ENCODE peak calls at places on chromosomes 16 and 17, in eight cellular contexts. One of them, this sample, is unnamed.

GRCh38 chr17:40331743-40332641 is 23.0 kb downstream of the RARA start:
- DNase-seq in breast epithelium: peak
- DNase-seq in suprapubic skin: peak
- DNase-seq in transverse colon: peak
- DNase-seq in sigmoid colon: peak
- DNase-seq in HCT116: no peak
- DNase-seq in endothelial cell of umbilical vein: peak
- DNase-seq in GM12878: no peak
- DNase-seq in this sample: peak

GRCh38 chr17:72523491-72523890 is 402.7 kb downstream of the SOX9 start:
- DNase-seq in breast epithelium: no peak
- DNase-seq in sigmoid colon: no peak
- DNase-seq in HCT116: no peak
- DNase-seq in endothelial cell of umbilical vein: no peak
- DNase-seq in transverse colon: no peak
- DNase-seq in suprapubic skin: no peak
- DNase-seq in GM12878: no peak
- DNase-seq in this sample: no peak

GRCh38 chr17:66667491-66668030 is 167.4 kb upstream of the CACNG5 start:
- DNase-seq in suprapubic skin: no peak
- DNase-seq in transverse colon: no peak
- DNase-seq in breast epithelium: no peak
- DNase-seq in GM12878: peak
- DNase-seq in sigmoid colon: no peak
- DNase-seq in HCT116: no peak
- DNase-seq in endothelial cell of umbilical vein: no peak
- DNase-seq in this sample: no peak

GRCh38 chr17:56808503-56808902 is 25.2 kb downstream of the C17orf67 start:
- DNase-seq in HCT116: no peak
- DNase-seq in GM12878: no peak
- DNase-seq in endothelial cell of umbilical vein: no peak
- DNase-seq in suprapubic skin: no peak
- DNase-seq in sigmoid colon: no peak
- DNase-seq in breast epithelium: no peak
- DNase-seq in transverse colon: no peak
- DNase-seq in this sample: no peak

GRCh38 chr16:85422124-85422373 is 191.1 kb upstream of the GSE1 start:
- DNase-seq in suprapubic skin: no peak
- DNase-seq in HCT116: no peak
- DNase-seq in GM12878: no peak
- DNase-seq in transverse colon: no peak
- DNase-seq in breast epithelium: no peak
- DNase-seq in endothelial cell of umbilical vein: no peak
- DNase-seq in sigmoid colon: peak
- DNase-seq in this sample: no peak

GRCh38 chr17:50834786-50835562 is 412 bp upstream of the WFIKKN2 start:
- DNase-seq in endothelial cell of umbilical vein: no peak
- DNase-seq in transverse colon: no peak
- DNase-seq in HCT116: no peak
- DNase-seq in GM12878: no peak
- DNase-seq in breast epithelium: no peak
- DNase-seq in suprapubic skin: peak
- DNase-seq in sigmoid colon: peak
- DNase-seq in this sample: no peak

GRCh38 chr17:7636192-7636591 is 6.3 kb downstream of the SHBG start:
- DNase-seq in sigmoid colon: no peak
- DNase-seq in transverse colon: no peak
- DNase-seq in breast epithelium: no peak
- DNase-seq in HCT116: no peak
- DNase-seq in GM12878: no peak
- DNase-seq in endothelial cell of umbilical vein: no peak
- DNase-seq in suprapubic skin: no peak
- DNase-seq in this sample: no peak

GRCh38 chr17:65020284-65020683 is 36.3 kb downstream of the GNA13 start:
- DNase-seq in transverse colon: no peak
- DNase-seq in endothelial cell of umbilical vein: no peak
- DNase-seq in suprapubic skin: no peak
- DNase-seq in HCT116: no peak
- DNase-seq in sigmoid colon: no peak
- DNase-seq in GM12878: no peak
- DNase-seq in breast epithelium: no peak
- DNase-seq in this sample: no peak

GRCh38 chr17:28865946-28866752 is 11.3 kb downstream of the ERAL1 start:
- DNase-seq in suprapubic skin: no peak
- DNase-seq in transverse colon: no peak
- DNase-seq in sigmoid colon: no peak
- DNase-seq in endothelial cell of umbilical vein: peak
- DNase-seq in HCT116: no peak
- DNase-seq in GM12878: no peak
- DNase-seq in breast epithelium: no peak
- DNase-seq in this sample: no peak

GRCh38 chr16:11499295-11500089 is 87.2 kb downstream of the LITAF start:
- DNase-seq in transverse colon: no peak
- DNase-seq in endothelial cell of umbilical vein: no peak
- DNase-seq in breast epithelium: no peak
- DNase-seq in GM12878: no peak
- DNase-seq in suprapubic skin: no peak
- DNase-seq in HCT116: peak
- DNase-seq in sigmoid colon: no peak
- DNase-seq in this sample: peak

GRCh38 chr16:75012380-75013081 is 13.7 kb downstream of the ZNRF1 start:
- DNase-seq in GM12878: no peak
- DNase-seq in breast epithelium: no peak
- DNase-seq in HCT116: no peak
- DNase-seq in suprapubic skin: no peak
- DNase-seq in transverse colon: no peak
- DNase-seq in endothelial cell of umbilical vein: peak
- DNase-seq in sigmoid colon: no peak
- DNase-seq in this sample: no peak

GRCh38 chr16:86405319-86405718 is 105.0 kb upstream of the FOXF1 start:
- DNase-seq in transverse colon: no peak
- DNase-seq in sigmoid colon: no peak
- DNase-seq in endothelial cell of umbilical vein: peak
- DNase-seq in suprapubic skin: no peak
- DNase-seq in HCT116: no peak
- DNase-seq in GM12878: no peak
- DNase-seq in breast epithelium: no peak
- DNase-seq in this sample: no peak

GRCh38 chr16:70589998-70590471 is 56.3 kb upstream of the IL34 start:
- DNase-seq in breast epithelium: no peak
- DNase-seq in endothelial cell of umbilical vein: peak
- DNase-seq in sigmoid colon: peak
- DNase-seq in GM12878: no peak
- DNase-seq in HCT116: no peak
- DNase-seq in transverse colon: no peak
- DNase-seq in suprapubic skin: no peak
- DNase-seq in this sample: no peak

GRCh38 chr17:35084987-35085386 is 21.5 kb upstream of the RFFL start:
- DNase-seq in sigmoid colon: no peak
- DNase-seq in breast epithelium: no peak
- DNase-seq in HCT116: peak
- DNase-seq in GM12878: no peak
- DNase-seq in suprapubic skin: no peak
- DNase-seq in endothelial cell of umbilical vein: peak
- DNase-seq in transverse colon: peak
- DNase-seq in this sample: no peak

GRCh38 chr17:15348030-15348429 is 6.6 kb upstream of the TEKT3 start:
- DNase-seq in transverse colon: peak
- DNase-seq in GM12878: no peak
- DNase-seq in suprapubic skin: no peak
- DNase-seq in HCT116: no peak
- DNase-seq in breast epithelium: no peak
- DNase-seq in sigmoid colon: no peak
- DNase-seq in endothelial cell of umbilical vein: no peak
- DNase-seq in this sample: no peak

GRCh38 chr17:34633351-34633750 is 54.0 kb downstream of the TMEM132E start:
- DNase-seq in GM12878: no peak
- DNase-seq in HCT116: no peak
- DNase-seq in suprapubic skin: no peak
- DNase-seq in endothelial cell of umbilical vein: no peak
- DNase-seq in transverse colon: no peak
- DNase-seq in breast epithelium: no peak
- DNase-seq in sigmoid colon: no peak
- DNase-seq in this sample: no peak

GRCh38 chr17:57997085-57997809 is 9.2 kb upstream of the VEZF1 start:
- DNase-seq in breast epithelium: no peak
- DNase-seq in HCT116: no peak
- DNase-seq in sigmoid colon: no peak
- DNase-seq in suprapubic skin: no peak
- DNase-seq in GM12878: no peak
- DNase-seq in transverse colon: no peak
- DNase-seq in endothelial cell of umbilical vein: no peak
- DNase-seq in this sample: no peak

GRCh38 chr16:73176577-73177013 is 128.7 kb upstream of the ZFHX3 start:
- DNase-seq in endothelial cell of umbilical vein: peak
- DNase-seq in sigmoid colon: no peak
- DNase-seq in GM12878: no peak
- DNase-seq in breast epithelium: no peak
- DNase-seq in HCT116: peak
- DNase-seq in transverse colon: no peak
- DNase-seq in suprapubic skin: no peak
- DNase-seq in this sample: no peak

GRCh38 chr17:83014297-83014696 is 65.1 kb upstream of the METRNL start:
- DNase-seq in endothelial cell of umbilical vein: no peak
- DNase-seq in HCT116: no peak
- DNase-seq in sigmoid colon: no peak
- DNase-seq in GM12878: no peak
- DNase-seq in suprapubic skin: no peak
- DNase-seq in breast epithelium: no peak
- DNase-seq in transverse colon: no peak
- DNase-seq in this sample: no peak

GRCh38 chr17:4195306-4195705 is 52.3 kb downstream of the CYB5D2 start:
- DNase-seq in breast epithelium: no peak
- DNase-seq in GM12878: no peak
- DNase-seq in transverse colon: no peak
- DNase-seq in HCT116: no peak
- DNase-seq in suprapubic skin: no peak
- DNase-seq in endothelial cell of umbilical vein: no peak
- DNase-seq in sigmoid colon: no peak
- DNase-seq in this sample: no peak

GRCh38 chr17:56833023-56833811 is 503 bp downstream of the C17orf67 start:
- DNase-seq in sigmoid colon: peak
- DNase-seq in suprapubic skin: peak
- DNase-seq in breast epithelium: no peak
- DNase-seq in HCT116: peak
- DNase-seq in endothelial cell of umbilical vein: peak
- DNase-seq in transverse colon: peak
- DNase-seq in GM12878: peak
- DNase-seq in this sample: peak

GRCh38 chr17:75596320-75597087 is 8.9 kb downstream of the MYO15B start:
- DNase-seq in HCT116: no peak
- DNase-seq in GM12878: no peak
- DNase-seq in endothelial cell of umbilical vein: no peak
- DNase-seq in transverse colon: no peak
- DNase-seq in sigmoid colon: peak
- DNase-seq in breast epithelium: no peak
- DNase-seq in suprapubic skin: no peak
- DNase-seq in this sample: no peak
- TF ChIP-seq POLR2AphosphoS5 in HCT116: no peak
- TF ChIP-seq POLR2AphosphoS5 in GM12878: no peak
- TF ChIP-seq POLR2AphosphoS5 in endothelial cell of umbilical vein: no peak
- TF ChIP-seq POLR2AphosphoS5 in transverse colon: no peak
- TF ChIP-seq POLR2AphosphoS5 in sigmoid colon: no peak
- TF ChIP-seq POLR2AphosphoS5 in breast epithelium: no peak
- TF ChIP-seq POLR2AphosphoS5 in suprapubic skin: no peak
- TF ChIP-seq POLR2AphosphoS5 in this sample: no peak

DNA sequence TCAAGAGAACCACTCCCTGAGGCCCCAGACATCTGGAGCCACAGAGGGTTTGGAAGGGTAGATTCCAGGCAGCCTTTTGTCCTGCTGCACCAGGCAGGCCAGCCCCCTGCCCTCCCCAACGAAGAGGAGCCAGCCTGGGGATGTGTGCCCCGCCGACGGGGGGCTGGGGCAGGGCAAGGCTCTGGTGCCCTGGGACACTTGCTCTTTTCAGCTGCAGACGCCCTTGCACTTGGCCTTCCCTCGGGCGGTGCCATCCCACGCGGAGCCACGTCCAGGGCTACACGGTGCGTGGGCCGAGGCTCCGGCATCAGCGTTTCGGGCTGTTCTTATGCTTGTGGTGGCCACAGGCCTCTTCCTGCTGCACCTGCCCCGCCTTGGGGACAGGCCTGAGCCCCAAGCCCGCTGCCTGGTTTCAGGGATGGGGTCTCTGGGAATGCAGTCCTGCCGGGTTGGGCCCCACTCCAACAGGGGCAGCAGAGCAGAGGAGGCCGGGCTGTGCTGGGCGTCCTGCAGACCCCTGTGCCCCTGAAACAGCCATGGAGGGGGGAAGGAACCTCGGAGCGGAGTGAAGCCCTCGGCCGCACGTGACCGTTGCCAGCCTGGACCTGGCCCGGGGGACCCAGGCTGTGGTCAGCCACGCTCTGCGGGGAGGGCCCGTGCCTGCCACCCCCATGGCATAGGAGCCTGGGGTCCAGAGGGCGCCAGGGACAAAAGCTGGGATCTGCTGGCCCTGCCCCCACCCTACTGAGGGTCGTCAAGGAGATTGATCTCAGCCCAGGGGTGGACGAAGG is 566 bp upstream of the WFIKKN1 start:
- DNase-seq in breast epithelium: no peak
- DNase-seq in suprapubic skin: peak
- DNase-seq in endothelial cell of umbilical vein: no peak
- DNase-seq in transverse colon: no peak
- DNase-seq in HCT116: no peak
- DNase-seq in GM12878: no peak
- DNase-seq in sigmoid colon: no peak
- DNase-seq in this sample: no peak
- H3K4me3 ChIP-seq in breast epithelium: no peak
- H3K4me3 ChIP-seq in suprapubic skin: no peak
- H3K4me3 ChIP-seq in endothelial cell of umbilical vein: no peak
- H3K4me3 ChIP-seq in transverse colon: no peak
- H3K4me3 ChIP-seq in HCT116: no peak
- H3K4me3 ChIP-seq in GM12878: no peak
- H3K4me3 ChIP-seq in sigmoid colon: no peak
- H3K4me3 ChIP-seq in this sample: no peak

GRCh38 chr17:1584167-1584566 is 21.6 kb upstream of the PITPNA start:
- DNase-seq in GM12878: no peak
- DNase-seq in sigmoid colon: no peak
- DNase-seq in endothelial cell of umbilical vein: no peak
- DNase-seq in HCT116: no peak
- DNase-seq in breast epithelium: no peak
- DNase-seq in suprapubic skin: no peak
- DNase-seq in transverse colon: no peak
- DNase-seq in this sample: no peak
- TF ChIP-seq POLR2A in GM12878: no peak
- TF ChIP-seq POLR2A in sigmoid colon: no peak
- TF ChIP-seq POLR2A in endothelial cell of umbilical vein: no peak
- TF ChIP-seq POLR2A in HCT116: no peak
- TF ChIP-seq POLR2A in breast epithelium: no peak
- TF ChIP-seq POLR2A in suprapubic skin: no peak
- TF ChIP-seq POLR2A in transverse colon: no peak
- TF ChIP-seq POLR2A in this sample: no peak

GRCh38 chr16:87581867-87582220 is 20.5 kb upstream of the JPH3 start:
- DNase-seq in HCT116: peak
- DNase-seq in suprapubic skin: peak
- DNase-seq in GM12878: no peak
- DNase-seq in endothelial cell of umbilical vein: peak
- DNase-seq in breast epithelium: no peak
- DNase-seq in transverse colon: peak
- DNase-seq in sigmoid colon: peak
- DNase-seq in this sample: peak
- TF ChIP-seq POLR2AphosphoS5 in HCT116: no peak
- TF ChIP-seq POLR2AphosphoS5 in suprapubic skin: no peak
- TF ChIP-seq POLR2AphosphoS5 in GM12878: no peak
- TF ChIP-seq POLR2AphosphoS5 in endothelial cell of umbilical vein: peak
- TF ChIP-seq POLR2AphosphoS5 in breast epithelium: peak
- TF ChIP-seq POLR2AphosphoS5 in transverse colon: no peak
- TF ChIP-seq POLR2AphosphoS5 in sigmoid colon: peak
- TF ChIP-seq POLR2AphosphoS5 in this sample: peak

This sample was measured in stomach.